ENCODE peak calls at places on chromosomes 13 and 19, in four cellular contexts. One of them, this sample, is unnamed.

GRCh38 chr19:35206379-35206778 is 22.2 kb downstream of the FAM187B start:
- DNase-seq in RWPE1: no peak
- DNase-seq in tibial nerve: no peak
- DNase-seq in heart left ventricle: no peak
- DNase-seq in this sample: no peak

GRCh38 chr13:90752070-90752469 is 595.4 kb upstream of the MIR17HG start:
- DNase-seq in RWPE1: no peak
- DNase-seq in tibial nerve: no peak
- DNase-seq in heart left ventricle: no peak
- DNase-seq in this sample: no peak

GRCh38 chr13:98879127-98879520 is 98.7 kb downstream of the DOCK9 start:
- DNase-seq in RWPE1: no peak
- DNase-seq in tibial nerve: no peak
- DNase-seq in heart left ventricle: no peak
- DNase-seq in this sample: no peak

GRCh38 chr19:49718511-49718910 is 27.6 kb downstream of the CPT1C start:
- DNase-seq in RWPE1: no peak
- DNase-seq in tibial nerve: no peak
- DNase-seq in heart left ventricle: no peak
- DNase-seq in this sample: no peak

GRCh38 chr19:52028027-52028779 is at the start of gene ZNF614:
- DNase-seq in RWPE1: peak; percentile 82
- DNase-seq in tibial nerve: peak; percentile 73
- DNase-seq in heart left ventricle: peak; percentile 88
- DNase-seq in this sample: peak; percentile 90

GRCh38 chr19:34475026-34475974 is 6.3 kb upstream of the WTIP start:
- DNase-seq in RWPE1: peak; percentile 51
- DNase-seq in tibial nerve: no peak
- DNase-seq in heart left ventricle: no peak
- DNase-seq in this sample: peak; percentile 85

GRCh38 chr13:24274452-24274971 is 34.9 kb upstream of the C1QTNF9 start:
- DNase-seq in RWPE1: no peak
- DNase-seq in tibial nerve: no peak
- DNase-seq in heart left ventricle: no peak
- DNase-seq in this sample: peak; percentile 43

GRCh38 chr13:41645313-41645712 is 188.0 kb downstream of the RGCC start:
- DNase-seq in RWPE1: peak; percentile 21
- DNase-seq in tibial nerve: peak; percentile 66
- DNase-seq in heart left ventricle: no peak
- DNase-seq in this sample: no peak

GRCh38 chr13:111119966-111120365 is 4.9 kb downstream of the ARHGEF7 start:
- DNase-seq in RWPE1: no peak
- DNase-seq in tibial nerve: no peak
- DNase-seq in heart left ventricle: no peak
- DNase-seq in this sample: no peak

GRCh38 chr19:18980432-18981020 is 39.5 kb upstream of the HOMER3 start:
- DNase-seq in RWPE1: no peak
- DNase-seq in tibial nerve: no peak
- DNase-seq in heart left ventricle: no peak
- DNase-seq in this sample: no peak

GRCh38 chr19:44718441-44719261 is 19.7 kb downstream of the CEACAM16 start:
- DNase-seq in RWPE1: no peak
- DNase-seq in tibial nerve: peak; percentile 45
- DNase-seq in heart left ventricle: peak; percentile 87
- DNase-seq in this sample: peak; percentile 93

GRCh38 chr13:39930544-39931444 is 275.3 kb downstream of the COG6 start:
- DNase-seq in RWPE1: no peak
- DNase-seq in tibial nerve: no peak
- DNase-seq in heart left ventricle: no peak
- DNase-seq in this sample: no peak

GRCh38 chr19:38389101-38389925 is 816 bp downstream of the SPRED3 start:
- DNase-seq in RWPE1: peak; percentile 91
- DNase-seq in tibial nerve: no peak
- DNase-seq in heart left ventricle: no peak
- DNase-seq in this sample: peak; percentile 80

GRCh38 chr13:114025432-114026127 is 51.7 kb upstream of the C13orf46 start:
- DNase-seq in RWPE1: no peak
- DNase-seq in tibial nerve: no peak
- DNase-seq in heart left ventricle: no peak
- DNase-seq in this sample: peak; percentile 88

GRCh38 chr19:604355-604754 is 14.7 kb downstream of the HCN2 start:
- DNase-seq in RWPE1: peak; percentile 37
- DNase-seq in tibial nerve: no peak
- DNase-seq in heart left ventricle: no peak
- DNase-seq in this sample: no peak

GRCh38 chr19:5268801-5269200 is 71.8 kb downstream of the PTPRS start:
- DNase-seq in RWPE1: peak; percentile 15
- DNase-seq in tibial nerve: no peak
- DNase-seq in heart left ventricle: no peak
- DNase-seq in this sample: no peak

GRCh38 chr13:44331912-44332840 is 41.4 kb upstream of the SERP2 start:
- DNase-seq in RWPE1: no peak
- DNase-seq in tibial nerve: peak; percentile 67
- DNase-seq in heart left ventricle: peak; percentile 82
- DNase-seq in this sample: peak; percentile 81

GRCh38 chr19:1455336-1456120 is 5.6 kb downstream of the APC2 start:
- DNase-seq in RWPE1: peak; percentile 90
- DNase-seq in tibial nerve: no peak
- DNase-seq in heart left ventricle: no peak
- DNase-seq in this sample: peak; percentile 53

GRCh38 chr19:4499318-4499717 is 19.0 kb downstream of the PLIN4 start:
- DNase-seq in RWPE1: no peak
- DNase-seq in tibial nerve: no peak
- DNase-seq in heart left ventricle: no peak
- DNase-seq in this sample: no peak

GRCh38 chr19:54172764-54173699 is at the start of gene TMC4:
- DNase-seq in RWPE1: peak; percentile 69
- DNase-seq in tibial nerve: no peak
- DNase-seq in heart left ventricle: peak; percentile 51
- DNase-seq in this sample: no peak

GRCh38 chr13:99313473-99313872 is 6.3 kb upstream of the GPR183 start:
- DNase-seq in RWPE1: no peak
- DNase-seq in tibial nerve: no peak
- DNase-seq in heart left ventricle: no peak
- DNase-seq in this sample: no peak

GRCh38 chr19:41443813-41444455 is 978 bp downstream of the ERICH4 start:
- DNase-seq in RWPE1: no peak
- DNase-seq in tibial nerve: no peak
- DNase-seq in heart left ventricle: no peak
- DNase-seq in this sample: no peak

DNA sequence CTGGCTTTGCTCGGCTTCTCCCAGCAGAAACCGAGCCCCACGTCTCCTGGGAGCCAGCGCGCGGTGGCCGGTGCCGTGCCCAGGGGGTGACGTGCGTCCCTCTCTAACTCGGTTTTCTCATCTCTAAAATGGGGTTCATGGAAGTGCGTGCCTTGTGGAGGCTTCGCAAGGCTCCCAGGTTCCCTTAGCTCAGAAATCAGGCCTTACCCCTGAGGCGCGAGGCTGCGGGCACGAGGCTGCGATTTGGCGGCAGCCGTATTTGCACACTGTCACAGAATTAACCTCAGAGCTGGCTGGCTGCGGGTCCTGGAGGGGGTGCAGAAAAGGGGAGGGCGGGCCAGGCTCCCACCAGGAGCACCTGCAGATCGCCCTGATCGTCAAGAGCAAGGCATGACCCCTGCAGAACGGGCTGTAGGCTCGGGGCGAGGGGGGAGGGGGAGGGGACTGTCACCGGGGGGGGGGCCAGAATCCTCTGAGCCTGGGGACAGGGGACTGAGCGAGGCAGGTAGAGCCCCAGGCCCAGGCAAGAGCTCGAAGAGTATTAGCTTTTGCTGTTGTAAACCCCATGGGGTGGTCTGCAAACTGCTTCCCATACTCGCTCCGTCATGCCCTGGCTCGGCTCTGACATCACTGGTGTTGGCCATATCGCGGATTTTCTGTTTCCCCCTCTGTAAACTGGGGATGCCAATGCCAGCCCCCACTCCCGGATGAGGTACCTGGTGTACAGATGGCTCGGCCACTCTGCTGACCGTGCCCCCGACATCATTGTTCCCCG is 62.2 kb downstream of the CCNE1 start:
- DNase-seq in RWPE1: no peak
- DNase-seq in tibial nerve: no peak
- DNase-seq in heart left ventricle: no peak
- DNase-seq in this sample: no peak
- TF ChIP-seq CTCF in RWPE1: peak; percentile 66
- TF ChIP-seq CTCF in tibial nerve: no peak
- TF ChIP-seq CTCF in heart left ventricle: peak; percentile 16
- TF ChIP-seq CTCF in this sample: peak; percentile 8

GRCh38 chr19:46515879-46516350 is 20.2 kb upstream of the PNMA8B start:
- DNase-seq in RWPE1: peak; percentile 57
- DNase-seq in tibial nerve: no peak
- DNase-seq in heart left ventricle: no peak
- DNase-seq in this sample: peak; percentile 60
- TF ChIP-seq CTCF in RWPE1: peak; percentile 75
- TF ChIP-seq CTCF in tibial nerve: peak; percentile 57
- TF ChIP-seq CTCF in heart left ventricle: peak; percentile 60
- TF ChIP-seq CTCF in this sample: peak; percentile 73

GRCh38 chr19:16605552-16605951 is 22.5 kb downstream of the MED26 start:
- DNase-seq in RWPE1: no peak
- DNase-seq in tibial nerve: no peak
- DNase-seq in heart left ventricle: no peak
- DNase-seq in this sample: no peak
- TF ChIP-seq CTCF in RWPE1: no peak
- TF ChIP-seq CTCF in tibial nerve: no peak
- TF ChIP-seq CTCF in heart left ventricle: peak; percentile 32
- TF ChIP-seq CTCF in this sample: no peak

GRCh38 chr19:47623921-47624391 is 15.0 kb downstream of the BICRA start:
- DNase-seq in RWPE1: peak; percentile 60
- DNase-seq in tibial nerve: no peak
- DNase-seq in heart left ventricle: no peak
- DNase-seq in this sample: no peak
- TF ChIP-seq CTCF in RWPE1: no peak
- TF ChIP-seq CTCF in tibial nerve: no peak
- TF ChIP-seq CTCF in heart left ventricle: no peak
- TF ChIP-seq CTCF in this sample: no peak

GRCh38 chr19:50745221-50745620 is 22.1 kb downstream of the CLEC11A start:
- DNase-seq in RWPE1: no peak
- DNase-seq in tibial nerve: no peak
- DNase-seq in heart left ventricle: no peak
- DNase-seq in this sample: no peak
- TF ChIP-seq CTCF in RWPE1: no peak
- TF ChIP-seq CTCF in tibial nerve: no peak
- TF ChIP-seq CTCF in heart left ventricle: no peak
- TF ChIP-seq CTCF in this sample: no peak

This sample was measured in cardiac muscle cell.